ENCODE peak calls at places on chromosomes 16 and 17, in four cellular contexts. E is NCI-H1417, M is HEK293T, P is coronary artery. J is an unnamed sample.

GRCh38 chr17:7889166-7889584 is 586 bp downstream of the CHD3 start:
- DNase-seq in E (peak), P (peak), M (peak), J (peak)

GRCh38 chr17:45851873-45852272 is 7.2 kb downstream of the SPPL2C start:
- DNase-seq in M (no peak), E (no peak), P (no peak), J (no peak)

GRCh38 chr17:77119668-77120301 is 21.0 kb upstream of the SEC14L1 start:
- DNase-seq in M (no peak), E (no peak), P (no peak), J (no peak)

GRCh38 chr16:73504591-73504990 is 456.7 kb upstream of the ZFHX3 start:
- DNase-seq in E (no peak), P (no peak), M (no peak), J (no peak)

GRCh38 chr17:17134952-17135340 is 71.2 kb downstream of the PLD6 start:
- DNase-seq in P (no peak), E (no peak), M (no peak), J (no peak)

GRCh38 chr17:6639651-6640535 is 618 bp downstream of the KIAA0753 start:
- DNase-seq in E (peak), M (peak), P (peak), J (peak)

GRCh38 chr16:5214466-5214865 is 116.9 kb upstream of the EEF2KMT start:
- DNase-seq in P (no peak), E (no peak), M (no peak), J (no peak)

GRCh38 chr17:76252040-76252954 is 12.0 kb upstream of the RNF157 start:
- DNase-seq in E (no peak), M (no peak), P (no peak), J (peak)

GRCh38 chr16:74183601-74184365 is 112.8 kb upstream of the PSMD7 start:
- DNase-seq in P (no peak), E (peak), M (no peak), J (no peak)

GRCh38 chr16:10834130-10834529 is 15.5 kb upstream of the TVP23A start:
- DNase-seq in P (no peak), M (no peak), E (no peak), J (no peak)

GRCh38 chr17:13107726-13108235 is 90.0 kb upstream of the ELAC2 start:
- DNase-seq in M (no peak), E (no peak), P (no peak), J (no peak)

GRCh38 chr17:79832211-79833109 is 6.8 kb downstream of the CBX4 start:
- DNase-seq in P (no peak), E (no peak), M (no peak), J (no peak)

GRCh38 chr17:58092797-58093385 is 9.7 kb downstream of the DYNLL2 start:
- DNase-seq in E (peak), M (no peak), P (no peak), J (no peak)

GRCh38 chr17:80795737-80796136 is 195.9 kb upstream of the CHMP6 start:
- DNase-seq in P (peak), M (no peak), E (no peak), J (no peak)

GRCh38 chr17:8905256-8905778 is 37.8 kb upstream of the PIK3R6 start:
- DNase-seq in M (no peak), P (no peak), E (no peak), J (no peak)

GRCh38 chr16:17529982-17530760 is 59.4 kb upstream of the XYLT1 start:
- DNase-seq in M (no peak), P (no peak), E (no peak), J (peak)

GRCh38 chr17:82851381-82851780 is 11.6 kb upstream of the ZNF750 start:
- DNase-seq in M (no peak), P (no peak), E (no peak), J (no peak)

GRCh38 chr17:65104541-65104940 is 32.6 kb upstream of the RGS9 start:
- DNase-seq in E (no peak), M (no peak), P (no peak), J (no peak)

GRCh38 chr17:31472137-31472536 is 80.7 kb downstream of the RAB11FIP4 start:
- DNase-seq in E (no peak), P (no peak), M (no peak), J (no peak)

GRCh38 chr17:63249256-63250006 is 196.7 kb downstream of the CYB561 start:
- DNase-seq in M (no peak), P (no peak), E (no peak), J (no peak)

GRCh38 chr17:61476476-61477203 is 24.4 kb downstream of the TBX4 start:
- DNase-seq in E (no peak), P (no peak), M (no peak), J (no peak)

GRCh38 chr17:80104956-80105375 is 3.6 kb downstream of the GAA start:
- DNase-seq in E (peak), P (no peak), M (no peak), J (no peak)

J was measured in activated naive CD4-positive, alpha-beta T cell treated with Interleukin-2 at 50 U/mL for 16 hours.